ENCODE peak calls at places on chromosomes 12 and 14, in nine cellular contexts. Q, K, Z, Y, B, I, X, T and H are unnamed samples.

GRCh38 chr12:9598363-9598762 is 9.4 kb downstream of the KLRB1 start:
- DNase-seq in T (no peak), Y (no peak), B (no peak), Z (no peak), K (no peak), X (no peak), Q (no peak), I (no peak), H (no peak)

GRCh38 chr12:103838254-103838914 is 2.6 kb downstream of the NT5DC3 start:
- DNase-seq in B (no peak), Q (no peak), K (no peak), Y (no peak), T (no peak), X (no peak), I (no peak), Z (no peak), H (no peak)

GRCh38 chr12:3076730-3077571 is at the start of gene TSPAN9:
- DNase-seq in Q (peak), B (peak), X (peak), T (no peak), Y (peak), I (peak), K (peak), Z (peak), H (peak)

GRCh38 chr14:105478624-105479305 is 4.1 kb downstream of the CRIP2 start:
- DNase-seq in Q (no peak), X (no peak), T (no peak), B (no peak), I (no peak), Z (no peak), Y (no peak), K (no peak), H (no peak)

GRCh38 chr12:112686373-112686772 is 105.2 kb upstream of the RPH3A start:
- DNase-seq in Z (no peak), T (no peak), B (no peak), X (no peak), I (no peak), Y (no peak), Q (no peak), K (no peak), H (no peak)

GRCh38 chr12:52871291-52871961 is 22.6 kb upstream of the KRT78 start:
- DNase-seq in X (no peak), Q (no peak), I (peak), B (peak), Z (no peak), K (peak), T (no peak), Y (peak), H (no peak)

GRCh38 chr14:102076793-102077759 is 9.8 kb downstream of the HSP90AA1 start:
- DNase-seq in Z (peak), B (no peak), X (no peak), Q (no peak), Y (no peak), K (no peak), T (no peak), I (no peak), H (no peak)

GRCh38 chr12:14138495-14138894 is 157.1 kb upstream of the GRIN2B start:
- DNase-seq in Q (no peak), T (no peak), B (peak), X (no peak), Z (no peak), K (no peak), I (no peak), Y (no peak), H (no peak)

GRCh38 chr12:72273499-72273837 is 1.3 kb downstream of the TRHDE start:
- DNase-seq in B (no peak), Q (peak), Z (peak), X (no peak), I (no peak), T (no peak), K (no peak), Y (no peak), H (no peak)

GRCh38 chr14:90140298-90140955 is 78.6 kb downstream of the KCNK13 start:
- DNase-seq in Z (no peak), X (no peak), I (no peak), Q (no peak), B (peak), K (no peak), Y (no peak), T (no peak), H (no peak)

GRCh38 chr12:60014441-60014840 is 418.6 kb downstream of the SLC16A7 start:
- DNase-seq in K (no peak), Y (no peak), Q (no peak), B (no peak), Z (no peak), I (no peak), X (no peak), T (no peak), H (no peak)

GRCh38 chr14:103500148-103500990 is 22.3 kb downstream of the CKB start:
- DNase-seq in B (peak), T (no peak), Z (peak), K (peak), X (peak), Y (peak), I (peak), Q (peak), H (peak)

GRCh38 chr12:22474970-22475720 is 69.2 kb downstream of the C2CD5 start:
- DNase-seq in Z (no peak), X (no peak), Y (peak), I (no peak), B (no peak), T (no peak), K (no peak), Q (no peak), H (no peak)

GRCh38 chr12:44235674-44236073 is 399.8 kb downstream of the TMEM117 start:
- DNase-seq in I (no peak), Y (no peak), Z (no peak), Q (no peak), T (no peak), K (no peak), B (no peak), X (no peak), H (no peak)

GRCh38 chr12:11694528-11694927 is 45.1 kb downstream of the ETV6 start:
- DNase-seq in X (no peak), Z (no peak), I (no peak), Y (no peak), K (no peak), Q (no peak), B (no peak), T (no peak), H (no peak)

GRCh38 chr12:64400041-64400440 is 4.2 kb upstream of the XPOT start:
- DNase-seq in K (no peak), I (no peak), Z (no peak), B (no peak), T (no peak), Y (peak), X (no peak), Q (no peak), H (no peak)

GRCh38 chr12:92905811-92906554 is 23.1 kb downstream of the EEA1 start:
- DNase-seq in Y (no peak), K (no peak), I (no peak), X (no peak), B (no peak), Q (no peak), Z (no peak), T (no peak), H (no peak)

GRCh38 chr12:122144885-122145284 is 29.1 kb downstream of the IL31 start:
- DNase-seq in Z (no peak), Y (no peak), B (no peak), T (no peak), X (no peak), I (no peak), Q (no peak), K (no peak), H (no peak)

GRCh38 chr12:41663487-41664258 is 475.6 kb downstream of the PDZRN4 start:
- DNase-seq in X (no peak), I (no peak), B (peak), K (no peak), Q (no peak), Z (no peak), Y (peak), T (no peak), H (no peak)

GRCh38 chr12:80129895-80130535 is 30.7 kb downstream of the OTOGL start:
- DNase-seq in B (no peak), Y (no peak), X (no peak), I (no peak), T (no peak), K (no peak), Z (no peak), Q (no peak), H (no peak)

GRCh38 chr14:76961631-76962302 is 66.7 kb downstream of the IRF2BPL start:
- DNase-seq in I (peak), K (peak), T (no peak), Y (peak), Z (peak), X (peak), Q (peak), B (peak), H (peak)

GRCh38 chr14:67418368-67419174 is 6.6 kb upstream of the PLEK2 start:
- DNase-seq in Q (no peak), K (no peak), I (peak), Y (no peak), T (no peak), Z (no peak), B (no peak), X (no peak), H (no peak)

GRCh38 chr14:55846852-55847471 is 267.0 kb downstream of the KTN1 start:
- DNase-seq in B (peak), Q (no peak), Z (no peak), T (no peak), X (no peak), Y (peak), I (no peak), K (no peak), H (peak)

GRCh38 chr12:51994959-51995358 is 11.8 kb upstream of the TAMALIN start:
- DNase-seq in T (no peak), B (no peak), X (no peak), I (no peak), Z (no peak), K (no peak), Q (no peak), Y (no peak), H (no peak)

GRCh38 chr12:122227341-122227740 is 1.5 kb upstream of the DIABLO start:
- DNase-seq in K (no peak), I (no peak), Y (no peak), Q (no peak), Z (peak), T (no peak), X (no peak), B (no peak), H (no peak)

GRCh38 chr14:69953266-69953905 is 74.2 kb downstream of the SMOC1 start:
- DNase-seq in Z (no peak), Y (no peak), T (no peak), I (no peak), Q (no peak), B (no peak), X (no peak), K (no peak), H (peak)

GRCh38 chr14:78291958-78292357 is 121.8 kb downstream of the NRXN3 start:
- DNase-seq in Y (no peak), T (no peak), X (no peak), Q (no peak), I (no peak), B (no peak), K (no peak), Z (no peak), H (no peak)

DNA sequence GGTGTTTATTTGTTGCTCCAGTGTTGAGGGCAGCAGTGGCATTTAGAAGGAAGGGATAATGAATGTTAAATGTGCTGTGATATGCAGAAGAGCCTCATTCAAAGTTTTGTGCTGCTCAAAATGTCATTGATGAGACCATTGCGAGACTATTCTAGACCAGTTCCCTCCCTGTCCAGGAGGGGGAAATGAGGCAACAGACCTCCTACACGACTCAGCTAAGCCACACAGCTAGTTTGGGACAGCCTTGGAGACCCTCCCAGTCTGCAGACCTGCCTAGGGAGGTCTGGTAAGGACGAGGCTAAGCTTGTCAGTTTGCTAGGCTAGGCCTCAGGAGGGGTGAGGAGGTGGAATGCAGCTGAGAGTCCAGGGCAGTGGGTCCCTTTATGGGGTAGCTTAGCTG is 116.0 kb downstream of the NRXN3 start:
- DNase-seq in X (no peak), T (no peak), K (no peak), B (no peak), Z (no peak), Y (no peak), Q (no peak), I (no peak), H (no peak)
- TF ChIP-seq CTCF in X (no peak), T (no peak), K (no peak), B (no peak), Z (no peak), Y (no peak), Q (no peak), I (no peak), H (no peak)

GRCh38 chr12:108530141-108530540 is 15.1 kb downstream of the FICD start:
- DNase-seq in I (no peak), X (no peak), B (no peak), Z (no peak), K (no peak), Y (no peak), Q (no peak), T (no peak), H (no peak)

GRCh38 chr12:108525681-108526080 is 10.6 kb downstream of the FICD start:
- DNase-seq in Z (no peak), K (no peak), T (no peak), Y (no peak), Q (no peak), X (no peak), B (no peak), I (no peak), H (no peak)

GRCh38 chr12:108523365-108523764 is 8.3 kb downstream of the FICD start:
- DNase-seq in B (no peak), T (no peak), Y (no peak), Q (no peak), I (no peak), K (no peak), Z (no peak), X (no peak), H (no peak)

GRCh38 chr12:108532061-108532848 is 17.2 kb downstream of the FICD start:
- DNase-seq in B (peak), I (no peak), Y (no peak), T (no peak), Q (no peak), X (no peak), K (no peak), Z (no peak), H (peak)

GRCh38 chr12:108526482-108527234 is 11.6 kb downstream of the FICD start:
- DNase-seq in X (no peak), T (no peak), B (no peak), I (no peak), Z (no peak), Y (peak), Q (no peak), K (no peak), H (no peak)
- H3K4me3 ChIP-seq in X (no peak), T (no peak), B (no peak), I (no peak), Z (no peak), Y (no peak), Q (no peak), K (no peak), H (no peak)

DNA sequence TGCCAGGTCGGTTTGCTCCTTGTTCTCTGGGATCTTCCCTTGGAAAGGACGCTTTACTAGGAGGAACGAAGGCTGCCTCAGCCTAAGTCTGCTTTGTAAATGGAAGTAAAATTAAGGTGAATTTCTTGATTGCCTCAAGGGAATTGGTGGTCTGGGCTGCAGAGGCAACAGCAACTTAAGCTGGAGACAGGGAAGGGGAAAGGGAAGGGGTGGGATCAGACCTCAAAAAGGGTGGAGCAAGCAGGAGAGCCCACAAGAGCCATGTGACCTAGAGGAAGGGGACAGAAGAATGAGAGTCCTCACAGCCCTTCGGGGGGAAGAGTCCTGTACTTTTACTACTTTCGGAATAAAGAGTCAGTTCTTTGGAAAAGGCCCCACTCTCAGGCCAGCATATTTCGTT is 147.9 kb downstream of the PPM1H start:
- DNase-seq in B (no peak), X (no peak), I (no peak), Y (no peak), K (no peak), T (no peak), Z (no peak), Q (no peak), H (no peak)
- H3K27ac ChIP-seq in B (no peak), X (peak), I (peak), Y (no peak), K (peak), T (no peak), Z (no peak), Q (no peak), H (peak)

GRCh38 chr12:56082382-56082781 is 2.4 kb downstream of the ERBB3 start:
- DNase-seq in K (no peak), B (no peak), I (no peak), Q (no peak), X (no peak), Y (no peak), T (no peak), Z (no peak), H (no peak)

GRCh38 chr12:56081393-56082347 is 1.7 kb downstream of the ERBB3 start:
- DNase-seq in Y (no peak), Z (no peak), K (no peak), B (no peak), I (no peak), T (no peak), X (no peak), Q (no peak), H (no peak)

GRCh38 chr12:56078931-56079728 is 835 bp upstream of the ERBB3 start:
- DNase-seq in B (peak), Y (peak), Q (peak), T (peak), K (peak), X (peak), I (peak), Z (peak), H (peak)

GRCh38 chr12:56079729-56080555 is at the start of gene ERBB3:
- DNase-seq in Q (peak), X (peak), Z (peak), T (peak), I (peak), Y (peak), B (peak), K (peak), H (peak)

DNA sequence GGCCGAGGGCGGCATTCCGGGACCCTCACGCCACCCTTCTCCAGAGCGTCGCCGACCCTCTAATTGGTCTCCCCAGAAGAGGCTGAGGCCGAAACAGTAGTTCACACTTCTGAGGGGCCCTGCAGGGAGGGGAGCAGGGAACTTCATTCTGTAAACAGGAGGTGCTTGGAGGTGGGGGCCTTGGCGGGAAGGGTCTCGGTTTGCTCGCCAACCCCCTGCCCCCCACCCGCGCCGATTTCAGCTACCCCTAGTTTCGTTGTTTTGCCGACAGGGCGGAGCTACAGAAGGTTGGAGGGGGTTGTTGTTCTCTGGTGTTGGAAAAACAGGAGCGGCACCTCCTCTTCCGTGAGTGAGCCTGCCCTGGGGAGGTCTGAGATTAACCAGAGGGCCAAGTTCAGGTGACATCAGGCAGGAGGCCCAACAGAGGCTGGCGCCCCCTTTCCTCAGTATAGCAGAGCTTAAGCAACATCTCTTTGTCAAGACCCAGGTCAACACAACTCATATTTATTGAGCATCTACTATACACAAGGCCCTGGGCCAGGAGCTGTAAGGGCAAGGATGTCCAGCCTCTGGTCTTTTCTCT is 682 bp downstream of the ERBB3 start:
- DNase-seq in T (no peak), Y (no peak), Z (no peak), X (no peak), I (peak), Q (no peak), B (no peak), K (no peak), H (no peak)
- TF ChIP-seq CTCF in T (no peak), Y (no peak), Z (no peak), X (no peak), I (no peak), Q (no peak), B (no peak), K (no peak), H (no peak)

GRCh38 chr12:124549629-124550028 is 17.8 kb downstream of the NCOR2 start:
- DNase-seq in Z (peak), K (no peak), B (no peak), T (no peak), X (no peak), Y (no peak), I (no peak), Q (no peak), H (no peak)

GRCh38 chr12:124550123-124551089 is 17.0 kb downstream of the NCOR2 start:
- DNase-seq in T (no peak), I (no peak), B (peak), Z (peak), Y (no peak), X (no peak), K (no peak), Q (no peak), H (no peak)

GRCh38 chr12:124553862-124554428 is 13.5 kb downstream of the NCOR2 start:
- DNase-seq in Y (no peak), K (no peak), X (no peak), T (no peak), I (no peak), B (no peak), Z (peak), Q (no peak), H (no peak)

GRCh38 chr12:124548854-124549378 is 18.5 kb downstream of the NCOR2 start:
- DNase-seq in T (no peak), Q (no peak), X (no peak), Z (peak), I (no peak), Y (peak), B (peak), K (no peak), H (peak)

DNA sequence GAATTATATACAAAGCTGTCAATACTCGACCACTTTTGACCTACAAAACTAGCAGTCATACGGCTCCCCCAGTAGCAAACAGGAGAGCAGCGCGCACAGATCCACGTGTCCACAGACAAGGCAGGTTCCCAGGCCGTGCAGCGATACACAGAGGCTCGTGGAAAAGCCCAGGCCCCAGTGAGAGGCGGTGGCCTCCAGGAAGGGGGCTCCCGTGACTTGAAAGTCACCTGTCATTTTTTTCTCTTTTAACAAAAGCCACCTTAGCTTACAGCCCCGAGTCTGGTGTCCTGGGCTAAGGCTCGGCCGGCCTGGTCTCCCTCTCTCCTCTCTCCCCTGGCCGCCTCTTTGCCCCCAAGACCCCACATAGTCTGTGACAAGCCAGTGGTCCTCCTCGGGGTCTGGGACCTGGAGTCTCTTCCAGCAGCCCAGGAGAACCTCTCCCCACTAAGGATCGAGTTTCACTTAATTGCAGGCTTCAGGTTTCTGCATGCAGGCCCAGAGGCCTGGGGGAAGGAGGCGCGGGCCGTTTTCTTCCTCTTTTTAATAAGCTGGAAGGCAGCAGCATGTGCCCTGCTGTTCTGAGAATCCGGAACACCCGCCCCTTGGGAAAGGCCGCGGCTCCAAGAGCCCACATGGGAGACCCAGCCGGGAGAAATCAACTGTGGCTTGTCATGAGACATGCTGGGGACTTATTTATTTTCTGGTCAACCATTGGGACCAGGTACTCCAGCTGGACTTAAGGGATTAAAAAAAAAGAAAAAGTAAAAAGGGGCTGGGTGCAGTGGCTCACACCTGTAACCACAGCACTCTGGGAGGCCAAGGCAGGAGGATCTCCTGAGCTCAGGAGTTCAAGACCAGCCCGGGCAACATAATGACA is 15.9 kb downstream of the NCOR2 start:
- DNase-seq in Y (peak), Z (peak), K (peak), I (peak), Q (no peak), T (no peak), B (peak), X (peak), H (peak)
- H3K4me3 ChIP-seq in Y (no peak), Z (no peak), K (no peak), I (no peak), Q (no peak), T (no peak), B (peak), X (no peak), H (no peak)